ENCODE peak calls at places on chromosomes 4 and X, in six cellular contexts. P is astrocyte, B is suprapubic skin, U is left ventricle myocardium inferior, H is BJ, R is tibial nerve. Q is an unnamed sample.

GRCh38 chr4:142350886-142351285 is 495.2 kb downstream of the INPP4B start:
- DNase-seq in P (no peak), B (no peak), U (no peak), H (no peak), R (no peak), Q (no peak)

GRCh38 chrX:63466690-63467089 is 115.6 kb upstream of the SPIN4 start:
- DNase-seq in P (no peak), B (no peak), U (no peak), H (no peak), R (no peak), Q (no peak)

GRCh38 chr4:5710962-5711478 is at the start of gene EVC:
- DNase-seq in P (peak; percentile 67), B (peak; percentile 86), U (peak; percentile 88), H (no peak), R (peak; percentile 69), Q (peak; percentile 58)

GRCh38 chr4:125833-126232 is 1.5 kb downstream of the ZNF718 start:
- DNase-seq in P (no peak), B (no peak), U (no peak), H (no peak), R (no peak), Q (no peak)

GRCh38 chrX:149286940-149287349 is 218.2 kb downstream of the IDS start:
- DNase-seq in P (peak; percentile 11), B (no peak), U (no peak), H (no peak), R (no peak), Q (peak; percentile 30)

GRCh38 chr4:145207934-145208333 is 27.5 kb upstream of the OTUD4 start:
- DNase-seq in P (no peak), B (no peak), U (no peak), H (no peak), R (no peak), Q (peak; percentile 9)

GRCh38 chr4:72631296-72631695 is 62.3 kb upstream of the ADAMTS3 start:
- DNase-seq in P (peak; percentile 96), B (no peak), U (peak; percentile 19), H (peak; percentile 43), R (peak; percentile 26), Q (peak; percentile 91)

GRCh38 chr4:140038031-140038533 is 115.9 kb downstream of the MAML3 start:
- DNase-seq in P (peak; percentile 88), B (no peak), U (no peak), H (no peak), R (no peak), Q (no peak)

GRCh38 chr4:83629945-83630684 is 94.2 kb downstream of the GPAT3 start:
- DNase-seq in P (peak; percentile 76), B (no peak), U (peak; percentile 36), H (no peak), R (no peak), Q (peak; percentile 83)

GRCh38 chr4:171430495-171430894 is 382.7 kb upstream of the GALNTL6 start:
- DNase-seq in P (no peak), B (no peak), U (no peak), H (no peak), R (no peak), Q (no peak)

GRCh38 chr4:25031077-25031606 is 396 bp upstream of the LGI2 start:
- DNase-seq in P (peak; percentile 26), B (no peak), U (peak; percentile 22), H (no peak), R (no peak), Q (no peak)

GRCh38 chrX:40100141-40100536 is 2.4 kb upstream of the BCOR start:
- DNase-seq in P (no peak), B (no peak), U (peak; percentile 31), H (no peak), R (no peak), Q (no peak)

GRCh38 chr4:96649536-96649935 is 809.6 kb downstream of the PDHA2 start:
- DNase-seq in P (peak; percentile 85), B (no peak), U (no peak), H (no peak), R (no peak), Q (peak; percentile 49)

GRCh38 chr4:81531410-81531809 is 59.7 kb upstream of the RASGEF1B start:
- DNase-seq in P (no peak), B (no peak), U (no peak), H (no peak), R (no peak), Q (no peak)

GRCh38 chr4:99763635-99764101 is 53.0 kb upstream of the DAPP1 start:
- DNase-seq in P (peak; percentile 92), B (no peak), U (no peak), H (peak; percentile 50), R (no peak), Q (peak; percentile 98)

GRCh38 chr4:183746305-183747229 is 87.5 kb downstream of the TRAPPC11 start:
- DNase-seq in P (no peak), B (no peak), U (no peak), H (no peak), R (no peak), Q (peak; percentile 26)

GRCh38 chr4:25238052-25238451 is 4.2 kb downstream of the PI4K2B start:
- DNase-seq in P (no peak), B (no peak), U (no peak), H (no peak), R (no peak), Q (no peak)

GRCh38 chr4:33073811-33074210 is 2353.6 kb downstream of the PCDH7 start:
- DNase-seq in P (peak; percentile 57), B (no peak), U (no peak), H (no peak), R (no peak), Q (no peak)

GRCh38 chr4:151921811-151922210 is 161.0 kb upstream of the GATB start:
- DNase-seq in P (peak; percentile 47), B (no peak), U (no peak), H (peak; percentile 57), R (no peak), Q (peak; percentile 49)

GRCh38 chr4:158845166-158846041 is 76.6 kb downstream of the FNIP2 start:
- DNase-seq in P (no peak), B (no peak), U (no peak), H (no peak), R (no peak), Q (no peak)

GRCh38 chr4:39227906-39228305 is 45.6 kb downstream of the WDR19 start:
- DNase-seq in P (peak; percentile 38), B (no peak), U (no peak), H (no peak), R (no peak), Q (no peak)

GRCh38 chrX:41688835-41689234 is at the start of gene GPR34:
- DNase-seq in P (no peak), B (no peak), U (no peak), H (no peak), R (no peak), Q (no peak)

GRCh38 chrX:97616883-97617510 is 733.3 kb downstream of the RPA4 start:
- DNase-seq in P (peak; percentile 58), B (no peak), U (no peak), H (peak; percentile 6), R (no peak), Q (peak; percentile 85)

GRCh38 chrX:141760761-141761160 is 62.2 kb upstream of the SPANXD start:
- DNase-seq in P (peak; percentile 32), B (no peak), U (no peak), H (no peak), R (no peak), Q (peak; percentile 75)

GRCh38 chr4:109041463-109041862 is 261.0 kb downstream of the COL25A1 start:
- DNase-seq in P (peak; percentile 82), B (no peak), U (no peak), H (no peak), R (no peak), Q (no peak)
- TF ChIP-seq CTCF in P (no peak), B (no peak), U (no peak), H (no peak), R (no peak), Q (no peak)

DNA sequence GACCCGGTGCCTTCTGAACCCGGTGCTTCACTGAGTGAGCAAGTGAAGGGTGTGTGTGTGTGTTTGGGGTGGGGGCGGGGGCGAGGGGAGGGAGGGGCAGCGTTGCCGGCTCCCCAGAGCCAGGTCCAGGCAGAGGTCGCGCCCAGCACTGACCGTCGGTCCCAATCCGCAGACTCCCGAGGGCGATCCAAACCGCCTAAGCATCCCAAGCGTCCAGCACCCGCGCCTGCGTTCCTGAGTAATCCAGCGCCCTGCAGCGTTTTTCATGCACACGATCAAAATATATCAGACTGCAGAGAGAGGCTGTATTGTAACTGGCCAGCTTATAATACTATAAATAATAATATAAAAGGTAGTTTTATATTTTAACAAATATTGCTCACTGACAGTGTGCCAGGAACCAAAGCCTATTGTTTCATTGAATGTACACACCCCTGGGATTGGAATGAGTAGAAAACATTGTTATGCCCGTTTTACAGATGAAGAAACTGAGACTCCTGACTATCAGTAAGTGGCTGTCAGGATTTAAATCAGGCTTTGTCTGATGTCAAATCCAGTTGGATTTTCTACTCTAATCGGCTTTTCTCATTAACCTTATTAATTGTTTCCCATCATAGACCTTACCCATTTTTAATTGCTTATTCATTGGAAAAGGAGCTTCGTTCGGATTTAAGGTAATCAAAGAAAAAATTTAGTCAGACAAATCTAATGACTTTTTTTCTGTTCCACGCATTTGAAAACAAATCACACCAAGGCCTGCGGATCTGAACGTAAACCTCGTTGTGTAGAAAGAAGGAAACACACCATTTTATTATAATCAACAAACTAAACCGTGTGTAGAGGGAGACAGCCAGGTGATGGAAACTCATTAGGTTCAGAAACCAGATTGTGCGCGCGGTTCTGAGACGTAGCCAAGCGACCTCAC is 4.0 kb upstream of the NKX3-2 start:
- DNase-seq in P (no peak), B (no peak), U (no peak), H (no peak), R (no peak), Q (no peak)
- H3K4me3 ChIP-seq in P (peak overlapping the region; percentile 65), B (peak overlapping the region; percentile 48), U (peak overlapping the region; percentile 59), H (no peak overlapping the region), R (no peak overlapping the region), Q (no peak overlapping the region)

DNA sequence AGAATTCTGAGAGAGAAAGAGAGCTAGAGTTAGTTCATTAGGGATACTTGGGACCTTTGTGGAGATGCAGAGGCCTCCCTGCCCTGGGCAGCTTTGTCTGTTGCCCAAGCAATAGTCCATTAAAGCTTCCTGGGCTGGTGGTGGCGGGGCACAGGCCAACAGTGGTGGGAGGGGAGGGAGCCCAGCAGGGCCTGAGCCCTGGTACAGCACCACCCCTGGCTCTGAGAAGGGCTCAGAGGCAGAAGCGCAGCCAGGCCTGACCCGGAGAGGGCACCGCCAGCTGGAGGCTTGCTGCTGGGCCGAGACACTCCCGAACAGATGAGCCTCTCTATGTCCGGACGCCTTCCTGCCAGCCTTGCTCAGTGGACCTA is 65.3 kb downstream of the EFNB1 start:
- DNase-seq in P (no peak), B (no peak), U (no peak), H (no peak), R (no peak), Q (no peak)
- H3K27me3 ChIP-seq in P (peaks cover 2% of the 10 kb centered on the region), B (no peaks in the 10 kb centered on the region), U (no peaks in the 10 kb centered on the region), H (no peaks in the 10 kb centered on the region), R (no peaks in the 10 kb centered on the region), Q (no peaks in the 10 kb centered on the region)

DNA sequence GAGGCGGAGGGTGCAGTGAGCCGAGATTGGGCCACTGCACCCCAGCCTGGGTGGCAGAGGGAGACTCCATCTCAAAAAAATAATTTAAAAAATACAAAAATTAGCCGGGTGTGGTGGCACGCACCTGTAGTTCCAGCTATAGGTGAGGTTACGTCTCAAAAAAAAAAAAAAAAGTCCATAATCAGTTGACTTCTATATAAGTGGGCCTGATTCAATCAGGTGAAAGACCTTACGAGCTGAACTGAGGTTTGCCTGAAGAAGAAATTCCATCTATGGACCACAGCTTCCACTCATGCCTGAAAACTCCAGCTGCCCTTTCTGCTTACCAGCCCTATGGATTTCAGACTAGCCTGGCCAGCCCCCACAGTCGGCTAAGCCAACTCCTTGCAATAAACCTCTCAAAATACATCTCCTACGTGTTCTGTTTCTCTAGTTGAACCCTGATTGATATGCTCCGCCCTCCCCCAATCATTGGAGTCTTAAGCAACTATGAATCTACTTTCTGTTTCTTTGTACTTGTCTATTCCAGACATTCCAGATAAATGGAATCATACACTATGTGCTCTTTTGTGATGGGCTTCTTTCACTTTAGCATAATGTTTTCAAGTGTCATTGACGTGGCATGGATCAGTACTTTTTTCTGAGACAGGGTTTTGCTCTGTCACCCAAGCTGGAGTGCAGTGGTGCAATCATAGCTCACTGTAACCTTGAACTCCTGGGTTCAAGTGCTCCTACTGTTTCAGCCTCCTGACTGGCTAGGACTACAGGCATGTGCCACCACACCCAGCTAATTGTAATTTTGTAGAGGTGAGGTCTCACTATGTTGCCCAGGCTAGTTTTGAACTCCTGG is 36.6 kb downstream of the SAT1 start:
- DNase-seq in P (peak; percentile 72), B (no peak), U (no peak), H (no peak), R (no peak), Q (no peak)
- TF ChIP-seq CTCF in P (no peak), B (no peak), U (no peak), H (no peak), R (no peak), Q (no peak)

Q was measured in bronchial epithelial cell.